ENCODE peak calls at places on chromosomes 16 and 17, in nine cellular contexts. One of them, this sample, is unnamed.

GRCh38 chr16:85069171-85069570 is 41.6 kb downstream of the KIAA0513 start:
- DNase-seq in stomach: no peak
- DNase-seq in left ventricle myocardium inferior: no peak
- DNase-seq in HAP-1: no peak
- DNase-seq in NT2/D1: no peak
- DNase-seq in neural progenitor cell: no peak
- DNase-seq in effector memory CD4-positive, alpha-beta T cell: no peak
- DNase-seq in neuronal stem cell: no peak
- DNase-seq in PC-9: no peak
- DNase-seq in this sample: no peak

GRCh38 chr17:72419866-72420774 is 299.3 kb downstream of the SOX9 start:
- DNase-seq in left ventricle myocardium inferior: no peak
- DNase-seq in effector memory CD4-positive, alpha-beta T cell: no peak
- DNase-seq in stomach: no peak
- DNase-seq in PC-9: peak; percentile 35
- DNase-seq in neuronal stem cell: no peak
- DNase-seq in NT2/D1: no peak
- DNase-seq in neural progenitor cell: no peak
- DNase-seq in HAP-1: no peak
- DNase-seq in this sample: no peak

GRCh38 chr16:14331020-14331419 is 259.9 kb downstream of the MRTFB start:
- DNase-seq in neuronal stem cell: no peak
- DNase-seq in NT2/D1: no peak
- DNase-seq in neural progenitor cell: no peak
- DNase-seq in HAP-1: no peak
- DNase-seq in effector memory CD4-positive, alpha-beta T cell: no peak
- DNase-seq in PC-9: no peak
- DNase-seq in left ventricle myocardium inferior: no peak
- DNase-seq in stomach: no peak
- DNase-seq in this sample: no peak

GRCh38 chr16:3007957-3008748 is 4.6 kb upstream of the CLDN9 start:
- DNase-seq in effector memory CD4-positive, alpha-beta T cell: peak; percentile 11
- DNase-seq in PC-9: no peak
- DNase-seq in neural progenitor cell: peak; percentile 59
- DNase-seq in stomach: no peak
- DNase-seq in neuronal stem cell: no peak
- DNase-seq in HAP-1: peak; percentile 62
- DNase-seq in left ventricle myocardium inferior: peak; percentile 43
- DNase-seq in NT2/D1: peak; percentile 99
- DNase-seq in this sample: no peak

GRCh38 chr17:55496094-55496881 is 15.0 kb downstream of the SMIM36 start:
- DNase-seq in neural progenitor cell: no peak
- DNase-seq in effector memory CD4-positive, alpha-beta T cell: no peak
- DNase-seq in left ventricle myocardium inferior: peak; percentile 34
- DNase-seq in PC-9: peak; percentile 50
- DNase-seq in HAP-1: no peak
- DNase-seq in NT2/D1: no peak
- DNase-seq in stomach: no peak
- DNase-seq in neuronal stem cell: no peak
- DNase-seq in this sample: peak; percentile 97

GRCh38 chr17:80941743-80942211 is 49.9 kb upstream of the CHMP6 start:
- DNase-seq in left ventricle myocardium inferior: no peak
- DNase-seq in HAP-1: no peak
- DNase-seq in PC-9: no peak
- DNase-seq in neural progenitor cell: no peak
- DNase-seq in effector memory CD4-positive, alpha-beta T cell: no peak
- DNase-seq in stomach: no peak
- DNase-seq in neuronal stem cell: no peak
- DNase-seq in NT2/D1: no peak
- DNase-seq in this sample: peak; percentile 68

GRCh38 chr17:49480833-49481615 is 14.1 kb upstream of the NGFR start:
- DNase-seq in stomach: no peak
- DNase-seq in NT2/D1: no peak
- DNase-seq in left ventricle myocardium inferior: no peak
- DNase-seq in HAP-1: no peak
- DNase-seq in neural progenitor cell: no peak
- DNase-seq in PC-9: no peak
- DNase-seq in effector memory CD4-positive, alpha-beta T cell: no peak
- DNase-seq in neuronal stem cell: no peak
- DNase-seq in this sample: no peak

GRCh38 chr17:81519284-81520020 is 6.9 kb upstream of the ACTG1 start:
- DNase-seq in HAP-1: no peak
- DNase-seq in left ventricle myocardium inferior: no peak
- DNase-seq in effector memory CD4-positive, alpha-beta T cell: peak; percentile 70
- DNase-seq in neural progenitor cell: peak; percentile 70
- DNase-seq in stomach: peak; percentile 81
- DNase-seq in neuronal stem cell: no peak
- DNase-seq in PC-9: peak; percentile 66
- DNase-seq in NT2/D1: no peak
- DNase-seq in this sample: no peak

GRCh38 chr16:76777721-76778120 is 413.3 kb upstream of the MON1B start:
- DNase-seq in neural progenitor cell: no peak
- DNase-seq in NT2/D1: no peak
- DNase-seq in HAP-1: no peak
- DNase-seq in effector memory CD4-positive, alpha-beta T cell: no peak
- DNase-seq in neuronal stem cell: no peak
- DNase-seq in stomach: no peak
- DNase-seq in left ventricle myocardium inferior: no peak
- DNase-seq in PC-9: no peak
- DNase-seq in this sample: no peak

GRCh38 chr17:45902892-45903346 is 8.6 kb downstream of the MAPT start:
- DNase-seq in effector memory CD4-positive, alpha-beta T cell: no peak
- DNase-seq in NT2/D1: no peak
- DNase-seq in stomach: peak; percentile 61
- DNase-seq in HAP-1: no peak
- DNase-seq in neural progenitor cell: no peak
- DNase-seq in neuronal stem cell: no peak
- DNase-seq in PC-9: no peak
- DNase-seq in left ventricle myocardium inferior: no peak
- DNase-seq in this sample: no peak

GRCh38 chr16:81738831-81739496 is 40.1 kb upstream of the PLCG2 start:
- DNase-seq in PC-9: no peak
- DNase-seq in HAP-1: no peak
- DNase-seq in neuronal stem cell: no peak
- DNase-seq in NT2/D1: no peak
- DNase-seq in left ventricle myocardium inferior: peak; percentile 53
- DNase-seq in stomach: peak; percentile 44
- DNase-seq in neural progenitor cell: no peak
- DNase-seq in effector memory CD4-positive, alpha-beta T cell: no peak
- DNase-seq in this sample: no peak

GRCh38 chr17:11039342-11039741 is 201.5 kb upstream of the PIRT start:
- DNase-seq in neural progenitor cell: no peak
- DNase-seq in effector memory CD4-positive, alpha-beta T cell: no peak
- DNase-seq in neuronal stem cell: no peak
- DNase-seq in left ventricle myocardium inferior: no peak
- DNase-seq in HAP-1: no peak
- DNase-seq in PC-9: no peak
- DNase-seq in NT2/D1: no peak
- DNase-seq in stomach: no peak
- DNase-seq in this sample: no peak

GRCh38 chr17:43979671-43980070 is 24.8 kb upstream of the NAGS start:
- DNase-seq in stomach: no peak
- DNase-seq in effector memory CD4-positive, alpha-beta T cell: no peak
- DNase-seq in neuronal stem cell: no peak
- DNase-seq in NT2/D1: no peak
- DNase-seq in PC-9: no peak
- DNase-seq in neural progenitor cell: no peak
- DNase-seq in HAP-1: no peak
- DNase-seq in left ventricle myocardium inferior: no peak
- DNase-seq in this sample: no peak

DNA sequence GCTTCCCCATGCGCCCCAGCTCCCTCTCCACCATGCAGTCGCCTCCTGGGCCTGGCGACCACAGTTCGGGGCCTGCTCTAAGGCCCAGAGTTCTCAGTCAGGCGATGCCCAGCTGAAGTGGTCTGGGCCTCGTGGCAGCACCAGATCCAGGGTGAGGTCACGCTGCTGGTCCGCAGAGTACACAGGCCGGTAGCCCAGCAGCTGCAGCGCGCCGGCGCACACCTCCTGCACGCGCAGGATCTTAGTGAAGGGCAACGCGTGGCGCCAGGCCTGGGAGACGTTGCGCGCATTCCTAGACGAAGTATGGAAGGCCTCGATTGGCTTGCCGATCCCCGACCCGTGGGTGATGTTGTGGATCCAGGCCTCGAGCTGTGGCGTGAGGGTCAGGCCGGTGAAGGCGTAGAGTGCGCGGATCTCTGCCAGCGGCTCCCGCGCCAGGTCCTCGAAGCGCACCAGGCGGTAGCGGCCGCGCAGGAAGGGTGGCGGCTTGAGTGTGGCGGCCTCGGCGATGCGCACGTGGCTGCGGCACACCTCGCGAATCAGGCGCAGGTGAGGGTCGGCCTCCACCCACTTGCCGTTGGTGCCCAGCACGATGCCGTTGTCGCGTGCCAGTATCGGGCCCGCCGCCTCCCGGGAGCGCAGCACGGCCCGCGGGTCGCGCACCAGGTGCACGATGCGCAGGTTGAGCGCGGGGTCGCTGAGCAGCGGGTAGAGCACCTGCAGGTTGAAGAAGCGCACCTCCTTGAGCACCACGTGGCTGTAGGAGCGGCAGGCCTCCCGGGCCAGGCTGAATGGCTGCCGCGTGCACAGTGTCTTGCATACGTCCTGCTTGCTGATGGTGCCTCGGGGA is 6.6 kb downstream of the CHST5 start:
- DNase-seq in neural progenitor cell: no peak
- DNase-seq in effector memory CD4-positive, alpha-beta T cell: no peak
- DNase-seq in left ventricle myocardium inferior: no peak
- DNase-seq in PC-9: no peak
- DNase-seq in NT2/D1: no peak
- DNase-seq in HAP-1: no peak
- DNase-seq in stomach: no peak
- DNase-seq in neuronal stem cell: no peak
- DNase-seq in this sample: no peak
- H3K4me3 ChIP-seq in neural progenitor cell: no peak overlapping the region
- H3K4me3 ChIP-seq in effector memory CD4-positive, alpha-beta T cell: no peak overlapping the region
- H3K4me3 ChIP-seq in left ventricle myocardium inferior: no peak overlapping the region
- H3K4me3 ChIP-seq in PC-9: no peak overlapping the region
- H3K4me3 ChIP-seq in NT2/D1: no peak overlapping the region
- H3K4me3 ChIP-seq in HAP-1: no peak overlapping the region
- H3K4me3 ChIP-seq in stomach: no peak overlapping the region
- H3K4me3 ChIP-seq in neuronal stem cell: no peak overlapping the region
- H3K4me3 ChIP-seq in this sample: no peak overlapping the region

GRCh38 chr17:77379837-77380236 is 239.1 kb downstream of the SEC14L1 start:
- DNase-seq in PC-9: no peak
- DNase-seq in HAP-1: no peak
- DNase-seq in neural progenitor cell: no peak
- DNase-seq in stomach: no peak
- DNase-seq in neuronal stem cell: no peak
- DNase-seq in effector memory CD4-positive, alpha-beta T cell: no peak
- DNase-seq in left ventricle myocardium inferior: no peak
- DNase-seq in NT2/D1: no peak
- DNase-seq in this sample: no peak
- H3K4me3 ChIP-seq in PC-9: no peak overlapping the region
- H3K4me3 ChIP-seq in HAP-1: no peak overlapping the region
- H3K4me3 ChIP-seq in neural progenitor cell: no peak overlapping the region
- H3K4me3 ChIP-seq in stomach: no peak overlapping the region
- H3K4me3 ChIP-seq in neuronal stem cell: no peak overlapping the region
- H3K4me3 ChIP-seq in effector memory CD4-positive, alpha-beta T cell: no peak overlapping the region
- H3K4me3 ChIP-seq in left ventricle myocardium inferior: no peak overlapping the region
- H3K4me3 ChIP-seq in NT2/D1: no peak overlapping the region
- H3K4me3 ChIP-seq in this sample: no peak overlapping the region

DNA sequence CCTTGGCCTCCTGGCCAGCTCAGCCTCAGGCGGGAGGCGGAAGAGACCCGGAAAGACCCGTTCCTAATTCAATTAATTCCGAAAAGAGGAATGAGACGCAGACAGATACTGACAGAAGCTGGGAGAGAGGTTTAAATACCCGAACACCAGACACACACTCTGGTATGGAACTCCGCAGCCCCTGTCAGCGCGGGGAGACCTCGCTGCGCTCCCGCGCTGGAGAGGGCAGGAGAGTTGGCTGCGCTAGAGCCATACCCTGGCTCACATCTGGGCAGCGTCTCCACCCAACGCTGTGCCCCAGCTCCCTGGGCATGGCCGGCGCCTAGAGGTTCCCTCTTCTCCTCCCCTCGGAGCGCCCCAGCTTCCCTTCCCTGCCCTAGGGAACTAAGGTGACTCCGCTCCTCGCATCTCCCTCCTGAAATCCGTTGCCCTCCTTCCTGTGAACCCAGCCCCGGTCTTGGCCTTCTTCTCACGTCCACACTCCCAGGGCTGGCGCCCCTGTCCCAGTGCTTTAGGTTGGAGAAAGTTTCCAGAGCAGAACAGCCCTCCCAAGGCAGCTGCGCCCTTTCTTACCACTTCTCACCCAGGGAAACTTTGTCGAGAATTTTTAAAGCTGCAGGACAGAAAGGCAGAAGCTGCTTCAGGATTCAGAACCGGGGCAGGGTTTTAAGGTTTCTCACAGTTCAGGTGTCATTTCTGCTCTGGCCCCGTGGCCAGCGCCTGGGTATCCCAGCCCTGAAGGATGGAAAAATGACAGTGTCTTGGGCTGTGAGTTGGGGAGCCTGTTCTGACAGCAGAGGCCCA is 7.9 kb downstream of the NEUROD2 start:
- DNase-seq in PC-9: no peak
- DNase-seq in HAP-1: no peak
- DNase-seq in left ventricle myocardium inferior: no peak
- DNase-seq in NT2/D1: no peak
- DNase-seq in stomach: no peak
- DNase-seq in effector memory CD4-positive, alpha-beta T cell: no peak
- DNase-seq in neuronal stem cell: no peak
- DNase-seq in neural progenitor cell: no peak
- DNase-seq in this sample: no peak
- H3K4me3 ChIP-seq in PC-9: no peak overlapping the region
- H3K4me3 ChIP-seq in HAP-1: no peak overlapping the region
- H3K4me3 ChIP-seq in left ventricle myocardium inferior: peak overlapping the region; percentile 46
- H3K4me3 ChIP-seq in NT2/D1: no peak overlapping the region
- H3K4me3 ChIP-seq in stomach: no peak overlapping the region
- H3K4me3 ChIP-seq in effector memory CD4-positive, alpha-beta T cell: no peak overlapping the region
- H3K4me3 ChIP-seq in neuronal stem cell: no peak overlapping the region
- H3K4me3 ChIP-seq in neural progenitor cell: no peak overlapping the region
- H3K4me3 ChIP-seq in this sample: no peak overlapping the region

GRCh38 chr16:83995756-83996155 is 27.7 kb downstream of the NECAB2 start:
- DNase-seq in neuronal stem cell: peak; percentile 78
- DNase-seq in neural progenitor cell: peak; percentile 90
- DNase-seq in left ventricle myocardium inferior: peak; percentile 29
- DNase-seq in HAP-1: no peak
- DNase-seq in stomach: peak; percentile 57
- DNase-seq in effector memory CD4-positive, alpha-beta T cell: no peak
- DNase-seq in PC-9: no peak
- DNase-seq in NT2/D1: no peak
- DNase-seq in this sample: no peak

GRCh38 chr16:83992624-83993023 is 24.6 kb downstream of the NECAB2 start:
- DNase-seq in NT2/D1: no peak
- DNase-seq in neural progenitor cell: no peak
- DNase-seq in neuronal stem cell: no peak
- DNase-seq in stomach: no peak
- DNase-seq in HAP-1: no peak
- DNase-seq in PC-9: no peak
- DNase-seq in effector memory CD4-positive, alpha-beta T cell: no peak
- DNase-seq in left ventricle myocardium inferior: peak; percentile 49
- DNase-seq in this sample: peak; percentile 79

GRCh38 chr16:83994703-83995102 is 26.7 kb downstream of the NECAB2 start:
- DNase-seq in left ventricle myocardium inferior: no peak
- DNase-seq in NT2/D1: no peak
- DNase-seq in neuronal stem cell: no peak
- DNase-seq in neural progenitor cell: peak; percentile 24
- DNase-seq in PC-9: no peak
- DNase-seq in stomach: no peak
- DNase-seq in HAP-1: no peak
- DNase-seq in effector memory CD4-positive, alpha-beta T cell: no peak
- DNase-seq in this sample: no peak

GRCh38 chr16:83996481-83997252 is 28.6 kb downstream of the NECAB2 start:
- DNase-seq in NT2/D1: no peak
- DNase-seq in PC-9: no peak
- DNase-seq in stomach: no peak
- DNase-seq in effector memory CD4-positive, alpha-beta T cell: no peak
- DNase-seq in neural progenitor cell: no peak
- DNase-seq in neuronal stem cell: no peak
- DNase-seq in left ventricle myocardium inferior: no peak
- DNase-seq in HAP-1: no peak
- DNase-seq in this sample: no peak

GRCh38 chr16:83994087-83994486 is 26.0 kb downstream of the NECAB2 start:
- DNase-seq in stomach: no peak
- DNase-seq in left ventricle myocardium inferior: no peak
- DNase-seq in HAP-1: no peak
- DNase-seq in effector memory CD4-positive, alpha-beta T cell: no peak
- DNase-seq in neural progenitor cell: no peak
- DNase-seq in PC-9: peak; percentile 86
- DNase-seq in NT2/D1: no peak
- DNase-seq in neuronal stem cell: no peak
- DNase-seq in this sample: peak; percentile 92
- H3K4me3 ChIP-seq in stomach: no peak overlapping the region
- H3K4me3 ChIP-seq in left ventricle myocardium inferior: no peak overlapping the region
- H3K4me3 ChIP-seq in HAP-1: no peak overlapping the region
- H3K4me3 ChIP-seq in effector memory CD4-positive, alpha-beta T cell: no peak overlapping the region
- H3K4me3 ChIP-seq in neural progenitor cell: no peak overlapping the region
- H3K4me3 ChIP-seq in PC-9: no peak overlapping the region
- H3K4me3 ChIP-seq in NT2/D1: no peak overlapping the region
- H3K4me3 ChIP-seq in neuronal stem cell: no peak overlapping the region
- H3K4me3 ChIP-seq in this sample: no peak overlapping the region

This sample was measured in fibroblast of villous mesenchyme.